ENCODE peak calls at places on chromosomes 12 and 14, in five cellular contexts. One of them, this sample, is unnamed.

GRCh38 chr14:67221248-67221981 is 19.8 kb upstream of the PALS1 start:
- DNase-seq in right cardiac atrium: no peak
- DNase-seq in ACHN: peak
- DNase-seq in HFF-Myc: no peak
- DNase-seq in anterior cingulate cortex: no peak
- DNase-seq in this sample: no peak

GRCh38 chr14:34951286-34951685 is 31.5 kb upstream of the SRP54 start:
- DNase-seq in right cardiac atrium: no peak
- DNase-seq in ACHN: no peak
- DNase-seq in HFF-Myc: no peak
- DNase-seq in anterior cingulate cortex: no peak
- DNase-seq in this sample: no peak

GRCh38 chr14:60093606-60094005 is 1.9 kb downstream of the PCNX4 start:
- DNase-seq in right cardiac atrium: no peak
- DNase-seq in ACHN: no peak
- DNase-seq in HFF-Myc: no peak
- DNase-seq in anterior cingulate cortex: no peak
- DNase-seq in this sample: no peak

GRCh38 chr12:103442822-103443221 is 52.9 kb downstream of the C12orf42 start:
- DNase-seq in right cardiac atrium: no peak
- DNase-seq in ACHN: no peak
- DNase-seq in HFF-Myc: no peak
- DNase-seq in anterior cingulate cortex: no peak
- DNase-seq in this sample: no peak

GRCh38 chr12:118544569-118544968 is 168.2 kb downstream of the SUDS3 start:
- DNase-seq in right cardiac atrium: no peak
- DNase-seq in ACHN: peak
- DNase-seq in HFF-Myc: no peak
- DNase-seq in anterior cingulate cortex: no peak
- DNase-seq in this sample: no peak

GRCh38 chr12:34126805-34127204 is 104.5 kb downstream of the ALG10 start:
- DNase-seq in right cardiac atrium: no peak
- DNase-seq in ACHN: no peak
- DNase-seq in HFF-Myc: no peak
- DNase-seq in anterior cingulate cortex: no peak
- DNase-seq in this sample: no peak

GRCh38 chr14:101636081-101636560 is 74.8 kb downstream of the DIO3 start:
- DNase-seq in right cardiac atrium: no peak
- DNase-seq in ACHN: no peak
- DNase-seq in HFF-Myc: no peak
- DNase-seq in anterior cingulate cortex: no peak
- DNase-seq in this sample: no peak

GRCh38 chr12:70402597-70402996 is 36.5 kb downstream of the KCNMB4 start:
- DNase-seq in right cardiac atrium: no peak
- DNase-seq in ACHN: no peak
- DNase-seq in HFF-Myc: no peak
- DNase-seq in anterior cingulate cortex: no peak
- DNase-seq in this sample: no peak

GRCh38 chr14:72633551-72633950 is 260.4 kb downstream of the DPF3 start:
- DNase-seq in right cardiac atrium: no peak
- DNase-seq in ACHN: no peak
- DNase-seq in HFF-Myc: no peak
- DNase-seq in anterior cingulate cortex: no peak
- DNase-seq in this sample: no peak

GRCh38 chr14:95516554-95517209 is at the start of gene SYNE3:
- DNase-seq in right cardiac atrium: peak
- DNase-seq in ACHN: peak
- DNase-seq in HFF-Myc: no peak
- DNase-seq in anterior cingulate cortex: no peak
- DNase-seq in this sample: no peak

GRCh38 chr12:27780612-27781408 is 774 bp upstream of the MANSC4 start:
- DNase-seq in right cardiac atrium: peak
- DNase-seq in ACHN: peak
- DNase-seq in HFF-Myc: no peak
- DNase-seq in anterior cingulate cortex: no peak
- DNase-seq in this sample: peak

GRCh38 chr14:102527255-102528232 is 18.0 kb upstream of the ANKRD9 start:
- DNase-seq in right cardiac atrium: no peak
- DNase-seq in ACHN: peak
- DNase-seq in HFF-Myc: no peak
- DNase-seq in anterior cingulate cortex: no peak
- DNase-seq in this sample: no peak

GRCh38 chr12:96338852-96339478 is 61.3 kb downstream of the CDK17 start:
- DNase-seq in right cardiac atrium: no peak
- DNase-seq in ACHN: no peak
- DNase-seq in HFF-Myc: no peak
- DNase-seq in anterior cingulate cortex: no peak
- DNase-seq in this sample: no peak

GRCh38 chr12:19461986-19462385 is 22.7 kb downstream of the AEBP2 start:
- DNase-seq in right cardiac atrium: no peak
- DNase-seq in ACHN: no peak
- DNase-seq in HFF-Myc: no peak
- DNase-seq in anterior cingulate cortex: no peak
- DNase-seq in this sample: no peak

GRCh38 chr12:25759752-25760151 is 198.7 kb upstream of the RASSF8 start:
- DNase-seq in right cardiac atrium: no peak
- DNase-seq in ACHN: no peak
- DNase-seq in HFF-Myc: no peak
- DNase-seq in anterior cingulate cortex: no peak
- DNase-seq in this sample: no peak

GRCh38 chr12:68122236-68122920 is 37.2 kb downstream of the IFNG start:
- DNase-seq in right cardiac atrium: no peak
- DNase-seq in ACHN: no peak
- DNase-seq in HFF-Myc: no peak
- DNase-seq in anterior cingulate cortex: no peak
- DNase-seq in this sample: no peak

GRCh38 chr14:103802353-103802752 is 45.0 kb downstream of the PPP1R13B start:
- DNase-seq in right cardiac atrium: no peak
- DNase-seq in ACHN: no peak
- DNase-seq in HFF-Myc: no peak
- DNase-seq in anterior cingulate cortex: no peak
- DNase-seq in this sample: no peak

GRCh38 chr12:46473634-46474201 is 101.1 kb upstream of the SLC38A2 start:
- DNase-seq in right cardiac atrium: peak
- DNase-seq in ACHN: peak
- DNase-seq in HFF-Myc: peak
- DNase-seq in anterior cingulate cortex: no peak
- DNase-seq in this sample: no peak

GRCh38 chr14:103213331-103213730 is 90.1 kb downstream of the TNFAIP2 start:
- DNase-seq in right cardiac atrium: no peak
- DNase-seq in ACHN: no peak
- DNase-seq in HFF-Myc: no peak
- DNase-seq in anterior cingulate cortex: no peak
- DNase-seq in this sample: no peak

GRCh38 chr12:67728296-67728666 is 79.7 kb downstream of the DYRK2 start:
- DNase-seq in right cardiac atrium: no peak
- DNase-seq in ACHN: no peak
- DNase-seq in HFF-Myc: no peak
- DNase-seq in anterior cingulate cortex: no peak
- DNase-seq in this sample: no peak

GRCh38 chr14:105431256-105431655 is 11.6 kb downstream of the MTA1 start:
- DNase-seq in right cardiac atrium: no peak
- DNase-seq in ACHN: no peak
- DNase-seq in HFF-Myc: no peak
- DNase-seq in anterior cingulate cortex: no peak
- DNase-seq in this sample: no peak

GRCh38 chr14:62179367-62180018 is 417.3 kb downstream of the SNAPC1 start:
- DNase-seq in right cardiac atrium: no peak
- DNase-seq in ACHN: peak
- DNase-seq in HFF-Myc: peak
- DNase-seq in anterior cingulate cortex: peak
- DNase-seq in this sample: peak